ENCODE peak calls at places on chromosomes 6 and 20, in five cellular contexts. One of them, this sample, is unnamed. For H3K4me1 and H3K27me3, the result is how much of the 10 kb centered on the place peaks cover.

GRCh38 chr6:14452567-14453527 is 335.3 kb downstream of the CD83 start:
- DNase-seq in sigmoid colon: no peak
- DNase-seq in osteoblast: no peak
- DNase-seq in aorta: no peak
- DNase-seq in neuronal stem cell: no peak
- DNase-seq in this sample: no peak

GRCh38 chr6:105994522-105995402 is 91.4 kb upstream of the PRDM1 start:
- DNase-seq in sigmoid colon: peak
- DNase-seq in osteoblast: peak
- DNase-seq in aorta: peak
- DNase-seq in neuronal stem cell: peak
- DNase-seq in this sample: peak

GRCh38 chr6:80449756-80450155 is 343.3 kb downstream of the BCKDHB start:
- DNase-seq in sigmoid colon: no peak
- DNase-seq in osteoblast: peak
- DNase-seq in aorta: no peak
- DNase-seq in neuronal stem cell: no peak
- DNase-seq in this sample: no peak

GRCh38 chr6:158834675-158835385 is 15.7 kb upstream of the EZR start:
- DNase-seq in sigmoid colon: peak
- DNase-seq in osteoblast: no peak
- DNase-seq in aorta: no peak
- DNase-seq in neuronal stem cell: no peak
- DNase-seq in this sample: no peak

GRCh38 chr6:13915566-13916229 is 9.1 kb upstream of the RNF182 start:
- DNase-seq in sigmoid colon: no peak
- DNase-seq in osteoblast: no peak
- DNase-seq in aorta: no peak
- DNase-seq in neuronal stem cell: no peak
- DNase-seq in this sample: no peak

GRCh38 chr20:760751-761417 is 7.4 kb downstream of the SLC52A3 start:
- DNase-seq in sigmoid colon: no peak
- DNase-seq in osteoblast: peak
- DNase-seq in aorta: peak
- DNase-seq in neuronal stem cell: peak
- DNase-seq in this sample: peak

GRCh38 chr20:5612476-5613291 is 137.5 kb upstream of the SHLD1 start:
- DNase-seq in sigmoid colon: no peak
- DNase-seq in osteoblast: peak
- DNase-seq in aorta: peak
- DNase-seq in neuronal stem cell: no peak
- DNase-seq in this sample: no peak

GRCh38 chr6:127938701-127939100 is 37.8 kb upstream of the THEMIS start:
- DNase-seq in sigmoid colon: no peak
- DNase-seq in osteoblast: no peak
- DNase-seq in aorta: no peak
- DNase-seq in neuronal stem cell: no peak
- DNase-seq in this sample: no peak

GRCh38 chr20:19962958-19963357 is 54.2 kb upstream of the NAA20 start:
- DNase-seq in sigmoid colon: no peak
- DNase-seq in osteoblast: no peak
- DNase-seq in aorta: no peak
- DNase-seq in neuronal stem cell: no peak
- DNase-seq in this sample: no peak

GRCh38 chr6:42182101-42182500 is 8.9 kb downstream of the GUCA1A start:
- DNase-seq in sigmoid colon: no peak
- DNase-seq in osteoblast: no peak
- DNase-seq in aorta: no peak
- DNase-seq in neuronal stem cell: no peak
- DNase-seq in this sample: no peak

GRCh38 chr6:47159763-47160162 is 117.6 kb upstream of the ADGRF1 start:
- DNase-seq in sigmoid colon: no peak
- DNase-seq in osteoblast: no peak
- DNase-seq in aorta: no peak
- DNase-seq in neuronal stem cell: no peak
- DNase-seq in this sample: no peak

GRCh38 chr6:25628471-25629201 is 23.4 kb upstream of the SCGN start:
- DNase-seq in sigmoid colon: no peak
- DNase-seq in osteoblast: no peak
- DNase-seq in aorta: no peak
- DNase-seq in neuronal stem cell: no peak
- DNase-seq in this sample: no peak

GRCh38 chr6:54493138-54493537 is 184.9 kb downstream of the TINAG start:
- DNase-seq in sigmoid colon: no peak
- DNase-seq in osteoblast: peak
- DNase-seq in aorta: no peak
- DNase-seq in neuronal stem cell: no peak
- DNase-seq in this sample: no peak

GRCh38 chr20:12936524-12936923 is 72.2 kb upstream of the SPTLC3 start:
- DNase-seq in sigmoid colon: no peak
- DNase-seq in osteoblast: no peak
- DNase-seq in aorta: no peak
- DNase-seq in neuronal stem cell: no peak
- DNase-seq in this sample: no peak

GRCh38 chr6:125952764-125953501 is 3.6 kb upstream of the HINT3 start:
- DNase-seq in sigmoid colon: no peak
- DNase-seq in osteoblast: peak
- DNase-seq in aorta: no peak
- DNase-seq in neuronal stem cell: no peak
- DNase-seq in this sample: peak

GRCh38 chr20:55375920-55376319 is 629.4 kb downstream of the CBLN4 start:
- DNase-seq in sigmoid colon: no peak
- DNase-seq in osteoblast: no peak
- DNase-seq in aorta: no peak
- DNase-seq in neuronal stem cell: no peak
- DNase-seq in this sample: no peak

GRCh38 chr6:56532766-56533551 is 109.7 kb downstream of the DST start:
- DNase-seq in sigmoid colon: no peak
- DNase-seq in osteoblast: no peak
- DNase-seq in aorta: no peak
- DNase-seq in neuronal stem cell: no peak
- DNase-seq in this sample: no peak

DNA sequence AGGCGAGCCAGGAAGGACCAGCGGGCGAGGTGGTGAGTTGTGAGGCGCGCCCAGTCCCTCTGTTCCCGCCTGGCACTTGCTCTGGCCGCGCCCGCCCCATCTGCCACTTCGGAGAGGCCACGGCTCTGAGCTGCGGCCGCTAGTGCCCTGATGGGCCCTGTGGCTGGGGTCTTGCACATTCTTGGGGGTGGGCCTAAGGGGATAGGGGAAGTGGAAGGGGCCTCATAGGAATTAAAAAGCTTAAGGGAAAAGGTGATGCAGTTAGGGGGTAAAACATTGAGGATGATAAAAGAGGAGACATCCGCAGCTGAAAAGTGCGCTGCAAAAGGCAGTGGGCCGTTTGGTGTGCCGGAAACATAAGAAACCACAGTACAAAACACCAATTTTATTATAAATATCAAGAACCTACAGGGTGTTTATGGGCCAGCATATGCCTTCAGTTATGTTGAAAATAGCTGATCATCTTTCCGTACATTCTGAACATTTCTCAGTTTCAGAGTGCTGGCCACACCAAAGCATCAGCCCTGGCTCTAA is 1.1 kb upstream of the PSMB8 start:
- DNase-seq in sigmoid colon: no peak
- DNase-seq in osteoblast: no peak
- DNase-seq in aorta: no peak
- DNase-seq in neuronal stem cell: no peak
- DNase-seq in this sample: no peak
- H3K27ac ChIP-seq in sigmoid colon: peak
- H3K27ac ChIP-seq in osteoblast: peak
- H3K27ac ChIP-seq in aorta: no peak
- H3K27ac ChIP-seq in neuronal stem cell: no peak
- H3K27ac ChIP-seq in this sample: peak

GRCh38 chr20:40650707-40651106 is 38.3 kb downstream of the MAFB start:
- DNase-seq in sigmoid colon: no peak
- DNase-seq in osteoblast: no peak
- DNase-seq in aorta: no peak
- DNase-seq in neuronal stem cell: no peak
- DNase-seq in this sample: no peak
- H3K4me1 ChIP-seq in sigmoid colon: under half
- H3K4me1 ChIP-seq in osteoblast: under half
- H3K4me1 ChIP-seq in aorta: under half
- H3K4me1 ChIP-seq in neuronal stem cell: under half
- H3K4me1 ChIP-seq in this sample: under half

GRCh38 chr20:47287609-47288144 is 68.8 kb downstream of the ZMYND8 start:
- DNase-seq in sigmoid colon: no peak
- DNase-seq in osteoblast: no peak
- DNase-seq in aorta: no peak
- DNase-seq in neuronal stem cell: no peak
- DNase-seq in this sample: no peak

GRCh38 chr20:47284373-47284772 is 72.1 kb downstream of the ZMYND8 start:
- DNase-seq in sigmoid colon: no peak
- DNase-seq in osteoblast: no peak
- DNase-seq in aorta: no peak
- DNase-seq in neuronal stem cell: no peak
- DNase-seq in this sample: no peak

GRCh38 chr20:47289096-47289495 is 67.4 kb downstream of the ZMYND8 start:
- DNase-seq in sigmoid colon: no peak
- DNase-seq in osteoblast: no peak
- DNase-seq in aorta: no peak
- DNase-seq in neuronal stem cell: no peak
- DNase-seq in this sample: no peak

GRCh38 chr20:47285189-47285588 is 71.3 kb downstream of the ZMYND8 start:
- DNase-seq in sigmoid colon: no peak
- DNase-seq in osteoblast: no peak
- DNase-seq in aorta: no peak
- DNase-seq in neuronal stem cell: no peak
- DNase-seq in this sample: no peak

GRCh38 chr20:47286681-47287080 is 69.8 kb downstream of the ZMYND8 start:
- DNase-seq in sigmoid colon: no peak
- DNase-seq in osteoblast: no peak
- DNase-seq in aorta: no peak
- DNase-seq in neuronal stem cell: no peak
- DNase-seq in this sample: no peak
- H3K27me3 ChIP-seq in sigmoid colon: under half
- H3K27me3 ChIP-seq in osteoblast: under half
- H3K27me3 ChIP-seq in aorta: under half
- H3K27me3 ChIP-seq in neuronal stem cell: under half
- H3K27me3 ChIP-seq in this sample: under half

GRCh38 chr6:27889275-27889627 is 22.9 kb downstream of the OR2B2 start:
- DNase-seq in sigmoid colon: no peak
- DNase-seq in osteoblast: no peak
- DNase-seq in aorta: no peak
- DNase-seq in neuronal stem cell: no peak
- DNase-seq in this sample: no peak
- H3K27ac ChIP-seq in sigmoid colon: no peak
- H3K27ac ChIP-seq in osteoblast: no peak
- H3K27ac ChIP-seq in aorta: no peak
- H3K27ac ChIP-seq in neuronal stem cell: no peak
- H3K27ac ChIP-seq in this sample: no peak

DNA sequence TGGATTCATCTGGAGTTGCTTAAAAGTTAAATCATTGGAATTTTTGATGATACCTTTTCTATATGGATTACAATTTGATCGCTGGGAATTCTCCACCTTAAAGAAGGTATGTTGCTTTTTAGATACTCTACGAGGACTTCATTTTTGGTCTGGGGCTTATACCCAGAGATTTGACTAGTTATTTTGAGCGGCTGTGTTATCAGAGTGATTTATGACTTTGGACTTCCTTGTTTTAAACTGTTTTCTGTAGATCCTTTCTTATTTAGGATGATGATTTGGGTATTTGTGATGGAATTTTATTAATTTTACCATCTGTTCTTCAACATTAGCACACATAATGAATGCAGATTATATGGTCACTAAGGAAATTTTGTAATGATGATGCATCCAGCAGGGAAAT is 75.2 kb downstream of the SOX4 start:
- DNase-seq in sigmoid colon: no peak
- DNase-seq in osteoblast: no peak
- DNase-seq in aorta: no peak
- DNase-seq in neuronal stem cell: no peak
- DNase-seq in this sample: no peak
- H3K4me1 ChIP-seq in sigmoid colon: under half
- H3K4me1 ChIP-seq in osteoblast: under half
- H3K4me1 ChIP-seq in aorta: under half
- H3K4me1 ChIP-seq in neuronal stem cell: under half
- H3K4me1 ChIP-seq in this sample: under half